ENCODE peak calls at places on chromosomes 2 and 18, in five cellular contexts. N is RWPE2, M is SK-N-SH, G is MM.1S, B is right cardiac atrium. J is an unnamed sample. For H3K4me1, the result is how much of the 10 kb centered on the place peaks cover.

GRCh38 chr2:130898553-130898952 is 61.8 kb downstream of the ARHGEF4 start:
- DNase-seq in N (no peak), M (no peak), G (no peak), B (no peak), J (no peak)

GRCh38 chr2:129345540-129345939 is 633.9 kb upstream of the RAB6C start:
- DNase-seq in N (no peak), M (no peak), G (no peak), B (no peak), J (no peak)

GRCh38 chr18:32019251-32019943 is 772 bp downstream of the RNF125 start:
- DNase-seq in N (peak), M (peak), G (peak), B (peak), J (peak)

GRCh38 chr2:27771548-27772335 is at the start of gene MRPL33:
- DNase-seq in N (peak), M (peak), G (peak), B (peak), J (peak)

GRCh38 chr2:24925815-24926214 is 5.8 kb upstream of the ADCY3 start:
- DNase-seq in N (no peak), M (no peak), G (no peak), B (no peak), J (no peak)

GRCh38 chr2:241309684-241310117 is 5.8 kb downstream of the HDLBP start:
- DNase-seq in N (no peak), M (no peak), G (peak), B (no peak), J (peak)

GRCh38 chr18:7000484-7001096 is 117.0 kb downstream of the LAMA1 start:
- DNase-seq in N (no peak), M (peak), G (peak), B (no peak), J (peak)

GRCh38 chr2:69561041-69561550 is 82.4 kb downstream of the AAK1 start:
- DNase-seq in N (no peak), M (no peak), G (no peak), B (no peak), J (no peak)

GRCh38 chr2:120289221-120289906 is 36.7 kb downstream of the RALB start:
- DNase-seq in N (no peak), M (no peak), G (no peak), B (no peak), J (no peak)

GRCh38 chr2:176003958-176004357 is 1.9 kb upstream of the LNPK start:
- DNase-seq in N (no peak), M (no peak), G (no peak), B (no peak), J (peak)

GRCh38 chr2:55038428-55038827 is 11.8 kb downstream of the RTN4 start:
- DNase-seq in N (no peak), M (no peak), G (no peak), B (no peak), J (no peak)

GRCh38 chr2:59044733-59045132 is 803.6 kb upstream of the FANCL start:
- DNase-seq in N (no peak), M (no peak), G (no peak), B (no peak), J (no peak)

GRCh38 chr2:143830476-143830875 is 689.4 kb downstream of the ZEB2 start:
- DNase-seq in N (no peak), M (no peak), G (no peak), B (no peak), J (no peak)

GRCh38 chr18:11741505-11742145 is 52.6 kb downstream of the GNAL start:
- DNase-seq in N (no peak), M (peak), G (peak), B (no peak), J (peak)

GRCh38 chr2:206004004-206004693 is 81.8 kb downstream of the INO80D start:
- DNase-seq in N (no peak), M (peak), G (no peak), B (no peak), J (peak)

GRCh38 chr18:58726671-58727070 is 55.4 kb downstream of the MALT1 start:
- DNase-seq in N (no peak), M (no peak), G (no peak), B (no peak), J (no peak)

GRCh38 chr2:226882606-226883005 is 46.8 kb downstream of the RHBDD1 start:
- DNase-seq in N (no peak), M (no peak), G (no peak), B (no peak), J (peak)

GRCh38 chr2:236675051-236675450 is 105.4 kb downstream of the ACKR3 start:
- DNase-seq in N (no peak), M (no peak), G (no peak), B (no peak), J (no peak)

GRCh38 chr2:16620590-16620989 is 45.0 kb downstream of the CYRIA start:
- DNase-seq in N (no peak), M (no peak), G (no peak), B (no peak), J (no peak)

GRCh38 chr2:233288663-233289062 is 19.0 kb upstream of the SAG start:
- DNase-seq in N (no peak), M (no peak), G (no peak), B (no peak), J (no peak)

GRCh38 chr2:105114551-105114950 is 76.7 kb downstream of the MRPS9 start:
- DNase-seq in N (no peak), M (peak), G (peak), B (no peak), J (peak)

GRCh38 chr2:157107877-157108276 is 149.6 kb upstream of the GALNT5 start:
- DNase-seq in N (no peak), M (no peak), G (no peak), B (no peak), J (peak)

GRCh38 chr18:79698668-79699335 is 19.2 kb downstream of the CTDP1 start:
- DNase-seq in N (no peak), M (no peak), G (no peak), B (no peak), J (no peak)

GRCh38 chr2:191020742-191021381 is 6.9 kb upstream of the STAT1 start:
- DNase-seq in N (no peak), M (no peak), G (peak), B (peak), J (peak)

GRCh38 chr18:76573325-76574025 is 78.4 kb upstream of the ZNF516 start:
- DNase-seq in N (no peak), M (no peak), G (no peak), B (no peak), J (no peak)

GRCh38 chr2:234998404-234999211 is 46.8 kb downstream of the SH3BP4 start:
- DNase-seq in N (no peak), M (no peak), G (no peak), B (no peak), J (peak)

GRCh38 chr2:48341556-48342133 is 188.3 kb upstream of the STON1 start:
- DNase-seq in N (no peak), M (no peak), G (no peak), B (no peak), J (no peak)

GRCh38 chr2:24456610-24457556 is 34.2 kb upstream of the NCOA1 start:
- DNase-seq in N (no peak), M (no peak), G (no peak), B (peak), J (no peak)

GRCh38 chr18:63454497-63454896 is 22.3 kb upstream of the SERPINB5 start:
- DNase-seq in N (peak), M (no peak), G (no peak), B (no peak), J (peak)

GRCh38 chr2:170843656-170844055 is 27.0 kb downstream of the GAD1 start:
- DNase-seq in N (no peak), M (no peak), G (peak), B (no peak), J (no peak)

GRCh38 chr2:47219970-47220369 is 64.9 kb upstream of the STPG4 start:
- DNase-seq in N (no peak), M (no peak), G (no peak), B (no peak), J (no peak)

GRCh38 chr2:207515671-207516070 is 14.1 kb upstream of the CREB1 start:
- DNase-seq in N (no peak), M (no peak), G (no peak), B (no peak), J (no peak)

GRCh38 chr2:72722492-72723090 is 103.2 kb downstream of the EXOC6B start:
- DNase-seq in N (no peak), M (peak), G (no peak), B (no peak), J (no peak)

GRCh38 chr18:37565985-37566478 is 434 bp upstream of the CELF4 start:
- DNase-seq in N (no peak), M (peak), G (no peak), B (peak), J (no peak)

GRCh38 chr18:74132201-74132600 is 15.4 kb downstream of the FBXO15 start:
- DNase-seq in N (no peak), M (no peak), G (no peak), B (no peak), J (no peak)

DNA sequence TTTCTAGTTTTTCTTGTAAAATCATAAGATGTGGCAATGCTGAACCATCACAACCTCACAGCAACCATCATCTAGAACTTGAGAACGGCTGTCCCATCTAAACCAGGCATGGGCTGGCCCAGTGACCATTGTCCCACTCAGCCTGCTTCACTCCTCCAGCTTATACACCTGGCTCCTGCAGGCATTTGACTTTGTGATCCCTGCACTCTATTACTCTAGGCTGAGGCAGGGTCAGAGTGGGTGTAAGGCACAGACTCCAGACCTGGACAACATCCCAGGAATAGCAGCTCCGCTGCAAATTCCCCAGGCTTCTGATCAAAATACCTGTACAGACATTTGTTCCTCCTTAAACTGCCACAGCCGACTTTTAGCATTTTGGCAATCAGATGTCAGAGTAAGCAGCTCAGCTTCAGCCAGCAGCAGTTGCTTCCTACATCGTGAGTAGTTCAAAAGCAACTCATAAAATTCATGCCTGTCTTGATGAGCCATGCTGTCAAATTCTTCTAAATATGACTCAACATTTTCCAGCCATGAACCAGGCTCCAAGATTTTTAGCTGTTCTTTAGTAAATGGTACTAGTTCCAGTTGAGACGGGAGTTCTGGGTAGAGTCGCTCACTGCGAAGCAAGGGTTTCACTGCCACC is 12.9 kb downstream of the EPG5 start:
- DNase-seq in N (no peak), M (no peak), G (no peak), B (no peak), J (no peak)
- H3K4me3 ChIP-seq in N (no peak), M (no peak), G (no peak), B (no peak), J (no peak)

GRCh38 chr2:168185583-168186274 is 61.7 kb downstream of the STK39 start:
- DNase-seq in N (no peak), M (no peak), G (no peak), B (no peak), J (peak)
- H3K27ac ChIP-seq in N (peak), M (no peak), G (no peak), B (no peak), J (peak)

DNA sequence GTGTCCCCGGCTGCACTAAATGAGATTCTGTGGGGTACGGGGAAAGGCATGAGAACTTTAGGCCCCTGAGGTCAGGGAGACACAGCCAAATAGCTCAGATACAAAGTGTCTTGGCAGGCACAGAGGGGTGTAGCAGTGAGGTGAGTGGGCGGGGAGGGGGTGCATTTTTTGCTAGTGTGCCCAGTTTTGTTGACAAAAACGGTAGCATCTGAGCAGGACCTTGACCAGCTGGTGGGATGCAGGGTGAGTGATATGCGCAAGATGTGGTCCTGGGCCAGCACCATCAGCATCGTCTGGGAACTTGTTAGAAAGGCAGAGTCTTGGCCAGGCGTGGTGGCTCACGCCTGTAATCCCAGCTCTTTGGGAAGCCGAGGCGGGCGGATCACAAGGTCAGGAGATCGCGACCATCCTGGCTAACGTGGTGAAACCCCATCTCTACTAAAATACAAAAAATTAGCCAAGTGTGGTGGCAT is 127.3 kb upstream of the LGALSL start:
- DNase-seq in N (no peak), M (no peak), G (no peak), B (no peak), J (no peak)
- H3K4me1 ChIP-seq in N (under half), M (under half), G (under half), B (under half), J (under half)

DNA sequence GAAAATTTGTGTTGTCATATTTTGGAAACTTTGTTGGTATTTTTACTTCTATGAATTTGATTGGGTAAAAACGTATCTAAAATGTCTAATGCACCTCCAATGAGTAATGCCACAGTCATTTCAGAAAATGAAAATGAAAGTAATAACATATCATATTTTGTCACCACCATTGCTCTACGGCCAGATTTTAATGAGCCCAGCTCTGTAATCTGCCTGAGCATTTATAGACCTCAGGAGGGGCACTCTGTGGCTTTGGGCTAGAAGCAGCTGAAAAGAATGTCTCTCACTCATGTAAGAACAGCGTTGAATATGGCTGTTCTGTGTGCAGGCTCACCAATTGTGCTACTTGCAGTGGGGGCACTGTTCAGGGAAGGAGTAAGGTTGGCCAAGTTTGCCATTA is 32.7 kb upstream of the ABCA12 start:
- DNase-seq in N (no peak), M (no peak), G (peak), B (no peak), J (peak)
- H3K4me3 ChIP-seq in N (no peak), M (peak), G (peak), B (no peak), J (no peak)

GRCh38 chr2:147639891-147640290 is 204.9 kb upstream of the ACVR2A start:
- DNase-seq in N (no peak), M (no peak), G (no peak), B (no peak), J (peak)
- H3K27ac ChIP-seq in N (no peak), M (no peak), G (no peak), B (no peak), J (no peak)

DNA sequence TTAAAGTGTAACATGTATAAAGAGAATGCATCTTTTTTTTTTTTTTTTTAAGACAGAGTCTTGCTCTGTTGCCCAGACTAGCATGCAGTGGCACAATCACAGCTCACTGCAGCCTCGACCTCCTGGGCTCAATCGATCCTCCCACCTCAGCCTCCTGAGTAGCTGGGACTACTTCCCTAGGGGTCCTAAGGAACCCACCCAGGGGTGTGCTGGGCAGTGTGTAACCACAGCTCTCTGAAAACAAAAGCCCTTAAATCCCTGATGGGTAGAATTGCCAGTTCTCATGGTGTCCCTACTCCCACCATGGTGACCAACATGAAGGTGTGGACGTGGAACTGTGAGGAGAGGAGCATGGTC is 105.6 kb upstream of the ST3GAL5 start:
- DNase-seq in N (no peak), M (no peak), G (peak), B (no peak), J (no peak)
- H3K4me1 ChIP-seq in N (under half), M (under half), G (half or more), B (under half), J (under half)

GRCh38 chr2:114082731-114083433 is 193.0 kb downstream of the ACTR3 start:
- DNase-seq in N (no peak), M (no peak), G (no peak), B (no peak), J (peak)
- H3K4me3 ChIP-seq in N (no peak), M (no peak), G (no peak), B (no peak), J (no peak)